ENCODE peak calls at places on chromosomes 11 and 22, in six cellular contexts. G is sigmoid colon, T is choroid plexus epithelial cell, I is A673, E is Peyer's patch, R is NB4. D is an unnamed sample.
A peak's percentile ranks its signal among the peaks of the same experiment; 100 is the strongest.

GRCh38 chr11:68524213-68524612 is 63.7 kb downstream of the PPP6R3 start:
- DNase-seq in G (no peak), T (peak; percentile 20), I (no peak), E (no peak), R (no peak), D (no peak)

GRCh38 chr11:60098508-60098907 is 10.0 kb downstream of the MS4A2 start:
- DNase-seq in G (no peak), T (no peak), I (no peak), E (no peak), R (no peak), D (no peak)

GRCh38 chr11:15186146-15186545 is 71.4 kb downstream of the INSC start:
- DNase-seq in G (no peak), T (no peak), I (no peak), E (no peak), R (no peak), D (no peak)

GRCh38 chr22:47497666-47498065 is 735.2 kb downstream of the TBC1D22A start:
- DNase-seq in G (no peak), T (no peak), I (no peak), E (no peak), R (no peak), D (no peak)

GRCh38 chr11:12192796-12193514 is 82.6 kb downstream of the MICAL2 start:
- DNase-seq in G (no peak), T (no peak), I (no peak), E (no peak), R (no peak), D (no peak)

GRCh38 chr11:315516-315994 is 1.7 kb downstream of the IFITM1 start:
- DNase-seq in G (peak; percentile 67), T (no peak), I (no peak), E (peak; percentile 48), R (no peak), D (no peak)

GRCh38 chr11:92123540-92123939 is 101.1 kb upstream of the FAT3 start:
- DNase-seq in G (no peak), T (no peak), I (no peak), E (no peak), R (no peak), D (peak; percentile 77)

GRCh38 chr22:27748355-27749168 is 53.0 kb downstream of the MN1 start:
- DNase-seq in G (peak; percentile 69), T (peak; percentile 73), I (no peak), E (no peak), R (peak; percentile 34), D (peak; percentile 58)

GRCh38 chr11:2533642-2534115 is 88.9 kb downstream of the KCNQ1 start:
- DNase-seq in G (peak; percentile 86), T (peak; percentile 95), I (peak; percentile 9), E (peak; percentile 80), R (peak; percentile 92), D (peak; percentile 93)

GRCh38 chr11:103676413-103676812 is 360.0 kb upstream of the DDI1 start:
- DNase-seq in G (no peak), T (no peak), I (peak; percentile 66), E (no peak), R (no peak), D (no peak)

GRCh38 chr11:112837162-112837826 is 123.9 kb upstream of the NCAM1 start:
- DNase-seq in G (no peak), T (peak; percentile 2), I (no peak), E (no peak), R (peak; percentile 22), D (no peak)

GRCh38 chr11:46903846-46904245 is 14.5 kb downstream of the LRP4 start:
- DNase-seq in G (no peak), T (peak; percentile 34), I (no peak), E (no peak), R (peak; percentile 34), D (peak; percentile 68)

GRCh38 chr22:37775785-37776638 is 31.7 kb upstream of the GCAT start:
- DNase-seq in G (no peak), T (peak; percentile 60), I (no peak), E (no peak), R (no peak), D (peak; percentile 73)

GRCh38 chr11:74257934-74258553 is 53.4 kb downstream of the P4HA3 start:
- DNase-seq in G (peak; percentile 88), T (peak; percentile 89), I (no peak), E (no peak), R (no peak), D (peak; percentile 83)

GRCh38 chr11:32385998-32386397 is 49.3 kb downstream of the WT1 start:
- DNase-seq in G (no peak), T (peak; percentile 75), I (peak; percentile 93), E (no peak), R (peak; percentile 32), D (peak; percentile 37)

GRCh38 chr22:32079110-32080089 is 36.3 kb downstream of the SLC5A1 start:
- DNase-seq in G (no peak), T (peak; percentile 85), I (peak; percentile 72), E (peak; percentile 80), R (no peak), D (peak; percentile 70)

GRCh38 chr11:3058753-3059664 is 1.8 kb upstream of the CARS1 start:
- DNase-seq in G (no peak), T (peak; percentile 90), I (no peak), E (no peak), R (no peak), D (peak; percentile 73)

GRCh38 chr11:693887-694562 is 997 bp downstream of the DEAF1 start:
- DNase-seq in G (peak; percentile 79), T (no peak), I (no peak), E (peak; percentile 74), R (no peak), D (no peak)

GRCh38 chr11:18727499-18728236 is 1.7 kb upstream of the IGSF22 start:
- DNase-seq in G (no peak), T (peak; percentile 48), I (peak; percentile 52), E (peak; percentile 69), R (peak; percentile 56), D (peak; percentile 11)

GRCh38 chr11:79168530-79169110 is 272.2 kb downstream of the TENM4 start:
- DNase-seq in G (no peak), T (no peak), I (no peak), E (no peak), R (no peak), D (no peak)

GRCh38 chr11:67666676-67667489 is 7.5 kb downstream of the ALDH3B2 start:
- DNase-seq in G (no peak), T (no peak), I (no peak), E (peak; percentile 41), R (no peak), D (no peak)

GRCh38 chr11:2943711-2944118 is 14.5 kb upstream of the PHLDA2 start:
- DNase-seq in G (no peak), T (no peak), I (no peak), E (peak; percentile 87), R (no peak), D (no peak)

GRCh38 chr22:45885941-45886395 is 91.0 kb downstream of the WNT7B start:
- DNase-seq in G (peak; percentile 48), T (no peak), I (no peak), E (no peak), R (no peak), D (no peak)

GRCh38 chr22:50262973-50263617 is 1.6 kb upstream of the MAPK12 start:
- DNase-seq in G (no peak), T (no peak), I (no peak), E (no peak), R (no peak), D (no peak)

GRCh38 chr11:1559103-1559951 is 12.7 kb downstream of the DUSP8 start:
- DNase-seq in G (peak; percentile 99), T (no peak), I (no peak), E (peak; percentile 92), R (no peak), D (peak; percentile 44)

DNA sequence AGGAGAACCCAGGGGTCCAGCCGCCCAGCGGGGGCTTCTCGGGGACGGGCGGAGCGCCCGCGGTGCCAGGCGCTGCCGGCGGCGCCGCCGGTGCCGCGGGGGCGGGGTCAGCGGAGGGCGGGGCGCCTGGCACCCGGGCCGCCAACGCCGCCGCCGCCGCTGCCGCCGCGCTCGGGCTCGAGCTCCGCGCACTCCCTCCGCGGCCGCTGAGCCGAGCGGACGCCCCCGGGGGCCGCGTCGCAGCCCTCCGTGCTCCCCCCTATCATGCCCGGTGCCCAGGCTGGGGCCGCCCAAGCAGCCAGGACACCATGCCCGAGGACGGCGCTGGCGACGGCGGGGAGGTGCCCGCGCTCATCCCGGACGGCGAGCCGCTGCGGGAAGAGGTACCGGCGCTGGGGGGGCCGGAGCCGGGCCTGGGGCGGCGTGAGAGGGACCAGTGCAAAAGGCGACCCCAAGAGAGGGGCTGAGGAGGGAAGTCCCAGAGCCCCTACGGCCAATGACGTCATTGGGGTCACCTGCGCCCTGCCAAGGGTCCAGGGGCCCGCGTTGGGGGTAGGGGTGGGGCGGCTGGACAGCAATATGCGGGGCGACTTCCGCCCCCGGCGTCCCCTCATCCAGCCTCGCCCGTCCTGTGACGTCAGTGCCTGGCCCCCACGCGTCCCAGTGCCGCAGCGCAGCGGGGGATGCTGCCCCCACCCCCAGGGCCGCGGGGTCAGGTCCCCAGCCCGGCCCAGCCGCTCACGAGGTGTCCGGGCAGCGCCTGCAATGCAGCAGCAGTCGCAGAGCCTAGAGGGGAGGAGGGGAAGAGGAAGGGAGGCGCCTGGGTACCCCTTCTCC is at the start of gene TMEM151A:
- DNase-seq in G (no peak), T (no peak), I (no peak), E (no peak), R (no peak), D (no peak)
- H3K4me3 ChIP-seq in G (no peak within 1 kb of the TSS), T (peak within 1 kb of the TSS; percentile 34), I (peak within 1 kb of the TSS; percentile 57), E (peak within 1 kb of the TSS; percentile 51), R (no peak within 1 kb of the TSS), D (no peak within 1 kb of the TSS)

GRCh38 chr22:30439226-30439625 is 13.7 kb downstream of the MTFP1 start:
- DNase-seq in G (no peak), T (no peak), I (no peak), E (no peak), R (no peak), D (no peak)

GRCh38 chr22:30441088-30441487 is 15.5 kb downstream of the MTFP1 start:
- DNase-seq in G (no peak), T (no peak), I (no peak), E (no peak), R (no peak), D (no peak)

GRCh38 chr22:30436196-30436595 is 10.6 kb downstream of the MTFP1 start:
- DNase-seq in G (no peak), T (no peak), I (peak; percentile 83), E (no peak), R (no peak), D (no peak)

GRCh38 chr22:30439836-30440235 is 14.3 kb downstream of the MTFP1 start:
- DNase-seq in G (no peak), T (no peak), I (no peak), E (no peak), R (no peak), D (no peak)

GRCh38 chr22:30438559-30438958 is 13.0 kb downstream of the MTFP1 start:
- DNase-seq in G (no peak), T (no peak), I (no peak), E (no peak), R (no peak), D (no peak)
- H3K4me3 ChIP-seq in G (no peak overlapping the region), T (no peak overlapping the region), I (no peak overlapping the region), E (no peak overlapping the region), R (no peak overlapping the region), D (no peak overlapping the region)

DNA sequence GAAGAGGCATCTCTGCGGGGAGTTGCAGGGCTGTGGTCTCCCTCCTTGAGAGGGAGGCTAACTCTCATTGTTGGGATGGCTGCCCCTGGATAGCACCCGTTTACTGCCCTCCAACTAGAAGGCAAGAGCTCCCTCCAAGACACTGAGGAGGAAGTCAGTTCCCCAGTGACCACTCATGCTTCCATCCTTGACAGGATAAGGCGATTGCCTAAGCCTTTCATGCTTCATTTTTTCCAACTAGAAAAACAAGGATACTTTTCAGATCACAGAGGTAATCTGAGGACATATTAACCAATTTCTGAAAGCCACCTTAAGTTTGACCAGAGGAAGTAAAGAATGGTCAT is 186.6 kb downstream of the MAML2 start:
- DNase-seq in G (peak; percentile 77), T (no peak), I (no peak), E (no peak), R (no peak), D (no peak)
- H3K4me3 ChIP-seq in G (no peak overlapping the region), T (no peak overlapping the region), I (peak overlapping the region; percentile 0), E (no peak overlapping the region), R (peak overlapping the region; percentile 51), D (no peak overlapping the region)

GRCh38 chr11:120334894-120335462 is 1.2 kb upstream of the ARHGEF12 start:
- DNase-seq in G (peak; percentile 82), T (peak; percentile 94), I (peak; percentile 91), E (peak; percentile 89), R (peak; percentile 73), D (peak; percentile 90)
- H3K4me3 ChIP-seq in G (peak overlapping the region; percentile 75), T (peak overlapping the region; percentile 81), I (peak overlapping the region; percentile 75), E (peak overlapping the region; percentile 74), R (no peak overlapping the region), D (peak overlapping the region; percentile 95)

D was measured in astrocyte of the spinal cord.